ENCODE peak calls at places on chromosome 3, in five cellular contexts. D, H, Q, L and P are unnamed samples.

GRCh38 chr3:30848093-30848779 is 46.2 kb downstream of the GADL1 start:
- DNase-seq in D (no peak), H (no peak), Q (no peak), L (no peak), P (no peak)

GRCh38 chr3:46145147-46145546 is 63.0 kb downstream of the CCR1 start:
- DNase-seq in D (no peak), H (no peak), Q (no peak), L (no peak), P (no peak)

GRCh38 chr3:98545940-98546339 is 14.2 kb downstream of the GPR15 start:
- DNase-seq in D (no peak), H (no peak), Q (no peak), L (no peak), P (no peak)

GRCh38 chr3:121232309-121233225 is 313.2 kb downstream of the POLQ start:
- DNase-seq in D (no peak), H (no peak), Q (no peak), L (no peak), P (no peak)

GRCh38 chr3:14228611-14229470 is 50.2 kb downstream of the LSM3 start:
- DNase-seq in D (no peak), H (no peak), Q (peak; percentile 22), L (no peak), P (no peak)

GRCh38 chr3:156963096-156963495 is 136.9 kb downstream of the LEKR1 start:
- DNase-seq in D (no peak), H (no peak), Q (peak; percentile 31), L (no peak), P (no peak)

GRCh38 chr3:149898771-149899170 is 71.9 kb downstream of the PFN2 start:
- DNase-seq in D (no peak), H (no peak), Q (no peak), L (peak; percentile 34), P (no peak)

GRCh38 chr3:163476179-163476578 is 1602.1 kb downstream of the SI start:
- DNase-seq in D (no peak), H (no peak), Q (peak; percentile 16), L (no peak), P (peak; percentile 53)

GRCh38 chr3:33915796-33916589 is 117.6 kb downstream of the PDCD6IP start:
- DNase-seq in D (no peak), H (no peak), Q (peak; percentile 54), L (peak; percentile 29), P (peak; percentile 17)

GRCh38 chr3:172591876-172592771 is 68.9 kb upstream of the TNFSF10 start:
- DNase-seq in D (peak; percentile 89), H (no peak), Q (no peak), L (no peak), P (peak; percentile 36)

GRCh38 chr3:190644035-190644434 is 130.2 kb downstream of the IL1RAP start:
- DNase-seq in D (no peak), H (peak; percentile 24), Q (no peak), L (no peak), P (no peak)

GRCh38 chr3:38610436-38610835 is 39.1 kb downstream of the SCN5A start:
- DNase-seq in D (no peak), H (no peak), Q (no peak), L (no peak), P (no peak)

GRCh38 chr3:168648321-168648720 is 552.6 kb upstream of the GOLIM4 start:
- DNase-seq in D (no peak), H (no peak), Q (no peak), L (no peak), P (no peak)

GRCh38 chr3:38655708-38656300 is 6.3 kb upstream of the SCN5A start:
- DNase-seq in D (peak; percentile 19), H (no peak), Q (peak; percentile 62), L (no peak), P (peak; percentile 8)

GRCh38 chr3:100875239-100875638 is 118.0 kb downstream of the ABI3BP start:
- DNase-seq in D (no peak), H (peak; percentile 76), Q (peak; percentile 74), L (peak; percentile 4), P (peak; percentile 18)

GRCh38 chr3:184737641-184738518 is 26.0 kb upstream of the MAGEF1 start:
- DNase-seq in D (no peak), H (peak; percentile 32), Q (peak; percentile 97), L (peak; percentile 71), P (peak; percentile 44)

GRCh38 chr3:133037440-133037839 is 751 bp upstream of the TMEM108 start:
- DNase-seq in D (no peak), H (no peak), Q (no peak), L (no peak), P (no peak)

GRCh38 chr3:128770387-128770786 is 44.4 kb downstream of the RAB7A start:
- DNase-seq in D (no peak), H (no peak), Q (no peak), L (no peak), P (no peak)

GRCh38 chr3:18432752-18433151 is 7.6 kb upstream of the SATB1 start:
- DNase-seq in D (no peak), H (no peak), Q (no peak), L (no peak), P (no peak)

GRCh38 chr3:100971776-100972175 is 21.4 kb downstream of the ABI3BP start:
- DNase-seq in D (no peak), H (no peak), Q (no peak), L (no peak), P (no peak)

GRCh38 chr3:160141485-160142185 is 83.6 kb upstream of the C3orf80 start:
- DNase-seq in D (no peak), H (no peak), Q (peak; percentile 10), L (no peak), P (no peak)

GRCh38 chr3:46107682-46108081 is 80.4 kb upstream of the XCR1 start:
- DNase-seq in D (no peak), H (no peak), Q (no peak), L (no peak), P (no peak)

GRCh38 chr3:51539291-51539891 is 872 bp downstream of the RAD54L2 start:
- DNase-seq in D (peak; percentile 45), H (no peak), Q (peak; percentile 64), L (peak; percentile 78), P (peak; percentile 28)

GRCh38 chr3:187744169-187745151 is 808 bp downstream of the BCL6 start:
- DNase-seq in D (peak; percentile 59), H (peak; percentile 56), Q (peak; percentile 41), L (peak; percentile 45), P (peak; percentile 57)

GRCh38 chr3:138213373-138214085 is 26.4 kb downstream of the ARMC8 start:
- DNase-seq in D (no peak), H (no peak), Q (no peak), L (no peak), P (no peak)

GRCh38 chr3:143896486-143896885 is 48.2 kb upstream of the SLC9A9 start:
- DNase-seq in D (no peak), H (no peak), Q (no peak), L (no peak), P (no peak)

GRCh38 chr3:99625643-99626414 is 12.6 kb upstream of the COL8A1 start:
- DNase-seq in D (no peak), H (no peak), Q (no peak), L (no peak), P (no peak)

GRCh38 chr3:12944849-12945248 is 103.5 kb upstream of the RPL32 start:
- DNase-seq in D (no peak), H (no peak), Q (no peak), L (no peak), P (no peak)

GRCh38 chr3:75978686-75979085 is 193.3 kb upstream of the ZNF717 start:
- DNase-seq in D (no peak), H (no peak), Q (no peak), L (no peak), P (no peak)

GRCh38 chr3:4426782-4427344 is 40.2 kb downstream of the SUMF1 start:
- DNase-seq in D (no peak), H (no peak), Q (peak; percentile 78), L (peak; percentile 75), P (peak; percentile 38)

GRCh38 chr3:67648701-67649100 is 5.7 kb downstream of the SUCLG2 start:
- DNase-seq in D (no peak), H (no peak), Q (no peak), L (no peak), P (no peak)

GRCh38 chr3:194343561-194343893 is 7.6 kb downstream of the CPN2 start:
- DNase-seq in D (no peak), H (no peak), Q (no peak), L (no peak), P (no peak)

GRCh38 chr3:53806182-53807116 is 39.8 kb downstream of the CHDH start:
- DNase-seq in D (no peak), H (peak; percentile 25), Q (no peak), L (peak; percentile 87), P (peak; percentile 3)

GRCh38 chr3:23877324-23877980 is 39.3 kb downstream of the NKIRAS1 start:
- DNase-seq in D (no peak), H (no peak), Q (peak; percentile 88), L (peak; percentile 57), P (no peak)

GRCh38 chr3:188164248-188164687 is 10.3 kb downstream of the LPP start:
- DNase-seq in D (no peak), H (peak; percentile 59), Q (peak; percentile 72), L (no peak), P (peak; percentile 72)

GRCh38 chr3:129360224-129360623 is 68.2 kb downstream of the EFCAB12 start:
- DNase-seq in D (no peak), H (no peak), Q (no peak), L (no peak), P (no peak)

GRCh38 chr3:39267631-39268553 is 11.9 kb downstream of the CX3CR1 start:
- DNase-seq in D (peak; percentile 80), H (no peak), Q (no peak), L (no peak), P (no peak)

GRCh38 chr3:49411550-49411967 is 217 bp downstream of the RHOA start:
- DNase-seq in D (peak; percentile 74), H (peak; percentile 35), Q (peak; percentile 32), L (no peak), P (no peak)